ENCODE peak calls at places on chromosome 18, in five cellular contexts. P, W, G, R and E are unnamed samples.

GRCh38 chr18:44465337-44465736 is 215.4 kb upstream of the SETBP1 start:
- DNase-seq in G (no peak), R (no peak), P (no peak), W (no peak), E (no peak)

GRCh38 chr18:12422936-12423335 is 15.2 kb downstream of the PRELID3A start:
- DNase-seq in G (no peak), P (no peak), R (no peak), W (no peak), E (no peak)

GRCh38 chr18:9612989-9613388 is 1.4 kb downstream of the PPP4R1 start:
- DNase-seq in G (no peak), P (no peak), R (no peak), W (no peak), E (peak)

GRCh38 chr18:21650301-21650700 is 38.2 kb downstream of the SNRPD1 start:
- DNase-seq in W (no peak), G (no peak), P (no peak), R (no peak), E (no peak)

GRCh38 chr18:62328775-62329525 is 3.8 kb downstream of the TNFRSF11A start:
- DNase-seq in R (no peak), G (no peak), W (no peak), P (no peak), E (no peak)

GRCh38 chr18:36025025-36025424 is 42.3 kb downstream of the RPRD1A start:
- DNase-seq in P (peak), W (peak), R (no peak), G (no peak), E (no peak)

GRCh38 chr18:26458526-26459232 is 89.7 kb downstream of the KCTD1 start:
- DNase-seq in W (peak), G (no peak), P (peak), R (no peak), E (peak)

GRCh38 chr18:32469691-32470131 is 971 bp downstream of the GAREM1 start:
- DNase-seq in W (peak), G (no peak), R (no peak), P (peak), E (peak)

GRCh38 chr18:28359177-28359576 is 182.2 kb upstream of the CDH2 start:
- DNase-seq in R (no peak), P (no peak), W (peak), G (no peak), E (peak)

GRCh38 chr18:59748628-59749360 is 51.6 kb upstream of the CCBE1 start:
- DNase-seq in P (peak), W (peak), G (no peak), R (no peak), E (peak)

DNA sequence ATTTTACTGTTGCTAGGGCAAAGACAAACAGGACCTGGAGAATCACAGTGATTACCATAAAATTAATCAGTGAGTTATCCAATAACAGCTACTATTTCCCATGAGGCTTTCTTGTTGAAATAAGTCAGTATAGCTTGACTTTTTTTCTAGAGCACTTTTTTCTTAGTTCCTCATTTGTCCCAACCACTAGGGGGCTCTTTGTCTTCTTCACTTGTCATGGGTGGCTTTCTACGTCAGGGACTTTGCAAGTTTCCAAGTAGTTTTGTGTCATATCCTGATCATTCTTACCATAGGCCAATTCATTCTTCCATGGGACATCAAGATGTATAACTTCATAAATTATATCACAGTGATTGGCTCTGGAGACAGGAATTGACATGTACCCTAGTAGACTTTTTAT is 1019.6 kb upstream of the PIK3C3 start:
- DNase-seq in G (no peak), W (peak), R (no peak), P (peak), E (peak)
- TF ChIP-seq CTCF in G (peak), W (peak), R (peak), P (peak), E (peak)

DNA sequence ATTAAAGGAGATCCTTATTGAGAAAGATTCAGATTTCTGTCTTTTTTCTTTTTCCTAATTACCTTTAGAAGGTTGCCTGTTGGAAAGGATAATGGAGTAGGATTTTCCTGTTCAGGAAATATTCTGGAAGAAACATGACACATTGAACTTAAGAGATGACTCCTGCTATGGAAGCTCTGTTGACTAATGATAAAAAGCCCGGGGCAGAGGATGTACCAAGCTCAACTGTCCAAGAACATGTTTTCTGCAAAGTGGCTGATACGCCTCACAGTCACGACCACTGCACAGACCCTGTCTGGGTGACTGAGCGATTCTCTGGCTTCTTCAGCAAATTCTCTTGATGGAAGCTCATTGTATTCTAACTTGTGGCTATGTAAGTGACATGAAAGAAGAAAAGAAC is 86.2 kb upstream of the THOC1 start:
- DNase-seq in P (no peak), G (no peak), W (no peak), R (no peak), E (peak)
- H3K4me3 ChIP-seq in P (no peak), G (no peak), W (no peak), R (no peak), E (no peak)

GRCh38 chr18:50582500-50582899 is 22.6 kb downstream of the MAPK4 start:
- DNase-seq in G (peak), R (no peak), P (no peak), W (no peak), E (no peak)

GRCh38 chr18:50590625-50591024 is 30.7 kb downstream of the MAPK4 start:
- DNase-seq in G (no peak), W (no peak), R (no peak), P (no peak), E (no peak)

GRCh38 chr18:50581517-50581916 is 21.6 kb downstream of the MAPK4 start:
- DNase-seq in P (no peak), W (no peak), G (no peak), R (no peak), E (no peak)

GRCh38 chr18:50586710-50587109 is 26.8 kb downstream of the MAPK4 start:
- DNase-seq in G (no peak), R (no peak), P (no peak), W (no peak), E (no peak)
- TF ChIP-seq CTCF in G (no peak), R (peak), P (peak), W (no peak), E (no peak)

GRCh38 chr18:79792096-79792987 is 5.4 kb upstream of the KCNG2 start:
- DNase-seq in G (no peak), R (no peak), W (no peak), P (no peak), E (no peak)

GRCh38 chr18:79792988-79793355 is 4.8 kb upstream of the KCNG2 start:
- DNase-seq in G (no peak), W (no peak), R (no peak), P (no peak), E (no peak)

GRCh38 chr18:79789091-79789891 is 8.4 kb upstream of the KCNG2 start:
- DNase-seq in W (no peak), G (no peak), R (peak), P (no peak), E (no peak)

GRCh38 chr18:79789901-79790885 is 7.5 kb upstream of the KCNG2 start:
- DNase-seq in G (no peak), W (no peak), R (peak), P (no peak), E (no peak)

GRCh38 chr18:79791141-79791972 is 6.4 kb upstream of the KCNG2 start:
- DNase-seq in G (no peak), R (no peak), P (peak), W (peak), E (peak)
- H3K4me3 ChIP-seq in G (no peak), R (no peak), P (peak), W (no peak), E (no peak)

GRCh38 chr18:47877892-47878291 is 52.6 kb downstream of the SMAD2 start:
- DNase-seq in P (peak), R (no peak), W (no peak), G (no peak), E (no peak)

GRCh38 chr18:47872426-47872825 is 58.0 kb downstream of the SMAD2 start:
- DNase-seq in G (no peak), R (no peak), P (no peak), W (no peak), E (no peak)

GRCh38 chr18:47881042-47881441 is 49.4 kb downstream of the SMAD2 start:
- DNase-seq in P (no peak), R (no peak), G (no peak), W (no peak), E (no peak)

GRCh38 chr18:47873625-47874024 is 56.8 kb downstream of the SMAD2 start:
- DNase-seq in P (no peak), W (no peak), G (no peak), R (no peak), E (no peak)

DNA sequence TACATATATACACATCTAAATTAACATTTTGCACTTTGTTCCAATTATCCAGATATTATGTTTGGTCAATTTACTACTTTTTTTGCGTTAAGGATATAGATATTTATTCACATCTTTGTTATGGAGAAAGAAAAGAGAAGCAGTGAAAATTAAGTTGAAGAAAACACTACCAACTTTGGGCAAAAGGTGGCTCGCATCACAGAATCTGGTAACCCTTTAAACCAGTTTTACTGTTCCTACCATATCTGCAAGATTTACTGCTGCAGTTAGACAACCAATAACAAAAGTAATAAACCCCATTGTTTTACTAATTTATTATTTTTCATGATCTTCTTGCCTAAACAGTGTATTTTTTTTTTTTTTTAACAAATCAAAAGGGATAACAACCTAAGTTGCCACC is 53.6 kb downstream of the SMAD2 start:
- DNase-seq in W (no peak), R (no peak), G (no peak), P (no peak), E (no peak)
- TF ChIP-seq CTCF in W (no peak), R (no peak), G (no peak), P (no peak), E (no peak)

GRCh38 chr18:30522288-30522929 is 520.1 kb downstream of the DSC3 start:
- DNase-seq in W (no peak), G (no peak), P (no peak), R (no peak), E (no peak)
- H3K4me3 ChIP-seq in W (no peak), G (no peak), P (no peak), R (no peak), E (no peak)

GRCh38 chr18:46859855-46860254 is 57.5 kb downstream of the PIAS2 start:
- DNase-seq in P (peak), R (no peak), G (no peak), W (peak), E (no peak)

GRCh38 chr18:46858290-46858689 is 59.0 kb downstream of the PIAS2 start:
- DNase-seq in W (no peak), R (no peak), G (no peak), P (no peak), E (no peak)

DNA sequence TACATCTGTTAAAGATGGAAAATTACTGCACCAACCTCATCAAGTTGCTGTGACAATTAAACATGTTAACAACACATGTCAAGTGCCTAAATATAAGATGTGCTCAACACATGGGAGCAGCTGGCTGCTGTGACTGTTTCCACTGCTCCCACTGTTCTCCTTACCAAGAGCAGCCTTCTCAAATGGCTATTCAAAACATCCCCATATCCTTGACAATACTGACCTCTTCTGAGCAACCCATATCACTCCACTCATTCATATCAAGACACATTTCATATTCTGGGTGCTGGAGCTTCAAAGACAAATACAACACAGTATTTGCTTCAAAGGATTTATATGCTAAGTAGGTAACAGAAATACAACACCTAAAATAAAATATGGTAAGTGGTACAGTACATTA is 60.3 kb downstream of the PIAS2 start:
- DNase-seq in G (no peak), P (no peak), W (peak), R (no peak), E (no peak)
- TF ChIP-seq CTCF in G (no peak), P (no peak), W (no peak), R (no peak), E (no peak)